ENCODE peak calls at places on chromosomes 2 and 18, in nine cellular contexts. One of them, this sample, is unnamed.

GRCh38 chr2:146874260-146874658 is 970.6 kb upstream of the ACVR2A start:
- DNase-seq in stimulated activated CD4-positive, alpha-beta T cell treated with anti-CD3 and anti-CD28 coated beads, Interleukin-4, amount 100 ng/mL, for 4 hours: no peak
- DNase-seq in fibroblast of pulmonary artery: peak
- DNase-seq in type B pancreatic cell: no peak
- DNase-seq in memory B cell: no peak
- DNase-seq in naive thymus-derived CD8-positive, alpha-beta T cell: no peak
- DNase-seq in HEK293T: no peak
- DNase-seq in endothelial cell: peak
- DNase-seq in aorta: no peak
- DNase-seq in this sample: peak

GRCh38 chr2:70403267-70404053 is 101.6 kb upstream of the FAM136A start:
- DNase-seq in endothelial cell: no peak
- DNase-seq in HEK293T: no peak
- DNase-seq in stimulated activated CD4-positive, alpha-beta T cell treated with anti-CD3 and anti-CD28 coated beads, Interleukin-4, amount 100 ng/mL, for 4 hours: no peak
- DNase-seq in memory B cell: no peak
- DNase-seq in type B pancreatic cell: no peak
- DNase-seq in aorta: no peak
- DNase-seq in fibroblast of pulmonary artery: no peak
- DNase-seq in naive thymus-derived CD8-positive, alpha-beta T cell: no peak
- DNase-seq in this sample: no peak

GRCh38 chr2:74025971-74026612 is 41.4 kb downstream of the TET3 start:
- DNase-seq in memory B cell: no peak
- DNase-seq in stimulated activated CD4-positive, alpha-beta T cell treated with anti-CD3 and anti-CD28 coated beads, Interleukin-4, amount 100 ng/mL, for 4 hours: no peak
- DNase-seq in aorta: no peak
- DNase-seq in fibroblast of pulmonary artery: no peak
- DNase-seq in HEK293T: no peak
- DNase-seq in type B pancreatic cell: no peak
- DNase-seq in naive thymus-derived CD8-positive, alpha-beta T cell: no peak
- DNase-seq in endothelial cell: no peak
- DNase-seq in this sample: no peak

GRCh38 chr2:127007652-127008051 is 99.3 kb downstream of the BIN1 start:
- DNase-seq in memory B cell: no peak
- DNase-seq in HEK293T: no peak
- DNase-seq in stimulated activated CD4-positive, alpha-beta T cell treated with anti-CD3 and anti-CD28 coated beads, Interleukin-4, amount 100 ng/mL, for 4 hours: no peak
- DNase-seq in type B pancreatic cell: no peak
- DNase-seq in fibroblast of pulmonary artery: peak
- DNase-seq in endothelial cell: no peak
- DNase-seq in aorta: no peak
- DNase-seq in naive thymus-derived CD8-positive, alpha-beta T cell: no peak
- DNase-seq in this sample: no peak

GRCh38 chr2:16716051-16716450 is 50.4 kb upstream of the CYRIA start:
- DNase-seq in memory B cell: no peak
- DNase-seq in HEK293T: no peak
- DNase-seq in stimulated activated CD4-positive, alpha-beta T cell treated with anti-CD3 and anti-CD28 coated beads, Interleukin-4, amount 100 ng/mL, for 4 hours: no peak
- DNase-seq in fibroblast of pulmonary artery: no peak
- DNase-seq in aorta: no peak
- DNase-seq in naive thymus-derived CD8-positive, alpha-beta T cell: no peak
- DNase-seq in type B pancreatic cell: no peak
- DNase-seq in endothelial cell: no peak
- DNase-seq in this sample: peak

GRCh38 chr2:18063826-18064485 is 185.5 kb downstream of the KCNS3 start:
- DNase-seq in fibroblast of pulmonary artery: no peak
- DNase-seq in endothelial cell: no peak
- DNase-seq in aorta: no peak
- DNase-seq in stimulated activated CD4-positive, alpha-beta T cell treated with anti-CD3 and anti-CD28 coated beads, Interleukin-4, amount 100 ng/mL, for 4 hours: no peak
- DNase-seq in type B pancreatic cell: no peak
- DNase-seq in naive thymus-derived CD8-positive, alpha-beta T cell: no peak
- DNase-seq in memory B cell: no peak
- DNase-seq in HEK293T: no peak
- DNase-seq in this sample: no peak

GRCh38 chr2:200345917-200346316 is 39.4 kb downstream of the SPATS2L start:
- DNase-seq in type B pancreatic cell: no peak
- DNase-seq in HEK293T: no peak
- DNase-seq in naive thymus-derived CD8-positive, alpha-beta T cell: no peak
- DNase-seq in aorta: no peak
- DNase-seq in stimulated activated CD4-positive, alpha-beta T cell treated with anti-CD3 and anti-CD28 coated beads, Interleukin-4, amount 100 ng/mL, for 4 hours: no peak
- DNase-seq in memory B cell: no peak
- DNase-seq in fibroblast of pulmonary artery: no peak
- DNase-seq in endothelial cell: no peak
- DNase-seq in this sample: no peak

GRCh38 chr18:35749701-35750100 is 168.2 kb downstream of the GALNT1 start:
- DNase-seq in aorta: no peak
- DNase-seq in endothelial cell: no peak
- DNase-seq in fibroblast of pulmonary artery: no peak
- DNase-seq in stimulated activated CD4-positive, alpha-beta T cell treated with anti-CD3 and anti-CD28 coated beads, Interleukin-4, amount 100 ng/mL, for 4 hours: no peak
- DNase-seq in type B pancreatic cell: no peak
- DNase-seq in memory B cell: no peak
- DNase-seq in HEK293T: no peak
- DNase-seq in naive thymus-derived CD8-positive, alpha-beta T cell: no peak
- DNase-seq in this sample: no peak

GRCh38 chr18:35389095-35389618 is 12.0 kb upstream of the ZNF396 start:
- DNase-seq in memory B cell: no peak
- DNase-seq in aorta: no peak
- DNase-seq in fibroblast of pulmonary artery: peak
- DNase-seq in naive thymus-derived CD8-positive, alpha-beta T cell: no peak
- DNase-seq in endothelial cell: no peak
- DNase-seq in type B pancreatic cell: no peak
- DNase-seq in HEK293T: no peak
- DNase-seq in stimulated activated CD4-positive, alpha-beta T cell treated with anti-CD3 and anti-CD28 coated beads, Interleukin-4, amount 100 ng/mL, for 4 hours: no peak
- DNase-seq in this sample: no peak

GRCh38 chr2:166831930-166832329 is 56.4 kb upstream of the XIRP2 start:
- DNase-seq in fibroblast of pulmonary artery: peak
- DNase-seq in naive thymus-derived CD8-positive, alpha-beta T cell: no peak
- DNase-seq in aorta: no peak
- DNase-seq in endothelial cell: no peak
- DNase-seq in type B pancreatic cell: no peak
- DNase-seq in memory B cell: no peak
- DNase-seq in stimulated activated CD4-positive, alpha-beta T cell treated with anti-CD3 and anti-CD28 coated beads, Interleukin-4, amount 100 ng/mL, for 4 hours: no peak
- DNase-seq in HEK293T: no peak
- DNase-seq in this sample: no peak

GRCh38 chr18:574456-575228 is 5.5 kb upstream of the CETN1 start:
- DNase-seq in naive thymus-derived CD8-positive, alpha-beta T cell: no peak
- DNase-seq in aorta: no peak
- DNase-seq in memory B cell: no peak
- DNase-seq in fibroblast of pulmonary artery: no peak
- DNase-seq in type B pancreatic cell: no peak
- DNase-seq in endothelial cell: no peak
- DNase-seq in HEK293T: no peak
- DNase-seq in stimulated activated CD4-positive, alpha-beta T cell treated with anti-CD3 and anti-CD28 coated beads, Interleukin-4, amount 100 ng/mL, for 4 hours: no peak
- DNase-seq in this sample: no peak

GRCh38 chr2:200278694-200279316 is 27.7 kb upstream of the SPATS2L start:
- DNase-seq in HEK293T: no peak
- DNase-seq in type B pancreatic cell: no peak
- DNase-seq in endothelial cell: no peak
- DNase-seq in naive thymus-derived CD8-positive, alpha-beta T cell: no peak
- DNase-seq in fibroblast of pulmonary artery: no peak
- DNase-seq in aorta: no peak
- DNase-seq in stimulated activated CD4-positive, alpha-beta T cell treated with anti-CD3 and anti-CD28 coated beads, Interleukin-4, amount 100 ng/mL, for 4 hours: no peak
- DNase-seq in memory B cell: no peak
- DNase-seq in this sample: no peak

GRCh38 chr2:202034249-202035088 is 814 bp downstream of the FZD7 start:
- DNase-seq in aorta: peak
- DNase-seq in memory B cell: peak
- DNase-seq in HEK293T: peak
- DNase-seq in naive thymus-derived CD8-positive, alpha-beta T cell: no peak
- DNase-seq in stimulated activated CD4-positive, alpha-beta T cell treated with anti-CD3 and anti-CD28 coated beads, Interleukin-4, amount 100 ng/mL, for 4 hours: peak
- DNase-seq in type B pancreatic cell: peak
- DNase-seq in endothelial cell: peak
- DNase-seq in fibroblast of pulmonary artery: peak
- DNase-seq in this sample: peak

GRCh38 chr2:148552675-148553331 is 91.7 kb upstream of the EPC2 start:
- DNase-seq in stimulated activated CD4-positive, alpha-beta T cell treated with anti-CD3 and anti-CD28 coated beads, Interleukin-4, amount 100 ng/mL, for 4 hours: no peak
- DNase-seq in aorta: no peak
- DNase-seq in type B pancreatic cell: no peak
- DNase-seq in memory B cell: no peak
- DNase-seq in fibroblast of pulmonary artery: no peak
- DNase-seq in HEK293T: no peak
- DNase-seq in naive thymus-derived CD8-positive, alpha-beta T cell: no peak
- DNase-seq in endothelial cell: no peak
- DNase-seq in this sample: no peak

GRCh38 chr18:24189007-24189528 is 50.2 kb downstream of the CABYR start:
- DNase-seq in memory B cell: no peak
- DNase-seq in type B pancreatic cell: no peak
- DNase-seq in fibroblast of pulmonary artery: peak
- DNase-seq in aorta: no peak
- DNase-seq in HEK293T: no peak
- DNase-seq in stimulated activated CD4-positive, alpha-beta T cell treated with anti-CD3 and anti-CD28 coated beads, Interleukin-4, amount 100 ng/mL, for 4 hours: no peak
- DNase-seq in naive thymus-derived CD8-positive, alpha-beta T cell: no peak
- DNase-seq in endothelial cell: no peak
- DNase-seq in this sample: no peak

GRCh38 chr2:45128580-45128997 is 119.3 kb upstream of the SIX2 start:
- DNase-seq in naive thymus-derived CD8-positive, alpha-beta T cell: no peak
- DNase-seq in aorta: peak
- DNase-seq in stimulated activated CD4-positive, alpha-beta T cell treated with anti-CD3 and anti-CD28 coated beads, Interleukin-4, amount 100 ng/mL, for 4 hours: no peak
- DNase-seq in endothelial cell: no peak
- DNase-seq in HEK293T: no peak
- DNase-seq in type B pancreatic cell: peak
- DNase-seq in fibroblast of pulmonary artery: peak
- DNase-seq in memory B cell: no peak
- DNase-seq in this sample: peak

GRCh38 chr18:50182516-50182915 is 12.4 kb downstream of the MYO5B start:
- DNase-seq in stimulated activated CD4-positive, alpha-beta T cell treated with anti-CD3 and anti-CD28 coated beads, Interleukin-4, amount 100 ng/mL, for 4 hours: no peak
- DNase-seq in type B pancreatic cell: no peak
- DNase-seq in aorta: no peak
- DNase-seq in fibroblast of pulmonary artery: no peak
- DNase-seq in endothelial cell: no peak
- DNase-seq in memory B cell: no peak
- DNase-seq in HEK293T: no peak
- DNase-seq in naive thymus-derived CD8-positive, alpha-beta T cell: no peak
- DNase-seq in this sample: no peak

GRCh38 chr2:62032096-62032495 is 126.6 kb downstream of the COMMD1 start:
- DNase-seq in naive thymus-derived CD8-positive, alpha-beta T cell: no peak
- DNase-seq in memory B cell: no peak
- DNase-seq in aorta: no peak
- DNase-seq in fibroblast of pulmonary artery: no peak
- DNase-seq in stimulated activated CD4-positive, alpha-beta T cell treated with anti-CD3 and anti-CD28 coated beads, Interleukin-4, amount 100 ng/mL, for 4 hours: no peak
- DNase-seq in HEK293T: no peak
- DNase-seq in endothelial cell: no peak
- DNase-seq in type B pancreatic cell: no peak
- DNase-seq in this sample: no peak

GRCh38 chr2:229596796-229597195 is 117.6 kb downstream of the DNER start:
- DNase-seq in type B pancreatic cell: no peak
- DNase-seq in fibroblast of pulmonary artery: no peak
- DNase-seq in stimulated activated CD4-positive, alpha-beta T cell treated with anti-CD3 and anti-CD28 coated beads, Interleukin-4, amount 100 ng/mL, for 4 hours: no peak
- DNase-seq in naive thymus-derived CD8-positive, alpha-beta T cell: no peak
- DNase-seq in endothelial cell: no peak
- DNase-seq in aorta: no peak
- DNase-seq in HEK293T: no peak
- DNase-seq in memory B cell: no peak
- DNase-seq in this sample: no peak

GRCh38 chr18:65753520-65753919 is 2.7 kb downstream of the CDH7 start:
- DNase-seq in naive thymus-derived CD8-positive, alpha-beta T cell: no peak
- DNase-seq in memory B cell: no peak
- DNase-seq in aorta: no peak
- DNase-seq in endothelial cell: peak
- DNase-seq in HEK293T: peak
- DNase-seq in stimulated activated CD4-positive, alpha-beta T cell treated with anti-CD3 and anti-CD28 coated beads, Interleukin-4, amount 100 ng/mL, for 4 hours: no peak
- DNase-seq in type B pancreatic cell: no peak
- DNase-seq in fibroblast of pulmonary artery: peak
- DNase-seq in this sample: no peak

GRCh38 chr2:206274434-206275273 is at the start of gene ZDBF2:
- DNase-seq in aorta: peak
- DNase-seq in fibroblast of pulmonary artery: peak
- DNase-seq in naive thymus-derived CD8-positive, alpha-beta T cell: peak
- DNase-seq in stimulated activated CD4-positive, alpha-beta T cell treated with anti-CD3 and anti-CD28 coated beads, Interleukin-4, amount 100 ng/mL, for 4 hours: peak
- DNase-seq in memory B cell: peak
- DNase-seq in type B pancreatic cell: peak
- DNase-seq in HEK293T: peak
- DNase-seq in endothelial cell: peak
- DNase-seq in this sample: peak

GRCh38 chr2:205103699-205104098 is 558.4 kb downstream of the PARD3B start:
- DNase-seq in stimulated activated CD4-positive, alpha-beta T cell treated with anti-CD3 and anti-CD28 coated beads, Interleukin-4, amount 100 ng/mL, for 4 hours: no peak
- DNase-seq in fibroblast of pulmonary artery: no peak
- DNase-seq in memory B cell: no peak
- DNase-seq in aorta: no peak
- DNase-seq in naive thymus-derived CD8-positive, alpha-beta T cell: no peak
- DNase-seq in endothelial cell: no peak
- DNase-seq in type B pancreatic cell: no peak
- DNase-seq in HEK293T: no peak
- DNase-seq in this sample: no peak

GRCh38 chr18:48306838-48307237 is 102.3 kb downstream of the ZBTB7C start:
- DNase-seq in aorta: no peak
- DNase-seq in naive thymus-derived CD8-positive, alpha-beta T cell: no peak
- DNase-seq in memory B cell: no peak
- DNase-seq in type B pancreatic cell: no peak
- DNase-seq in HEK293T: no peak
- DNase-seq in fibroblast of pulmonary artery: no peak
- DNase-seq in stimulated activated CD4-positive, alpha-beta T cell treated with anti-CD3 and anti-CD28 coated beads, Interleukin-4, amount 100 ng/mL, for 4 hours: no peak
- DNase-seq in endothelial cell: no peak
- DNase-seq in this sample: no peak

GRCh38 chr2:40096360-40096759 is 317.3 kb upstream of the THUMPD2 start:
- DNase-seq in fibroblast of pulmonary artery: peak
- DNase-seq in memory B cell: no peak
- DNase-seq in endothelial cell: no peak
- DNase-seq in stimulated activated CD4-positive, alpha-beta T cell treated with anti-CD3 and anti-CD28 coated beads, Interleukin-4, amount 100 ng/mL, for 4 hours: no peak
- DNase-seq in aorta: no peak
- DNase-seq in type B pancreatic cell: no peak
- DNase-seq in HEK293T: no peak
- DNase-seq in naive thymus-derived CD8-positive, alpha-beta T cell: no peak
- DNase-seq in this sample: no peak

GRCh38 chr2:223196331-223196730 is 144.3 kb downstream of the KCNE4 start:
- DNase-seq in endothelial cell: no peak
- DNase-seq in HEK293T: no peak
- DNase-seq in naive thymus-derived CD8-positive, alpha-beta T cell: no peak
- DNase-seq in stimulated activated CD4-positive, alpha-beta T cell treated with anti-CD3 and anti-CD28 coated beads, Interleukin-4, amount 100 ng/mL, for 4 hours: no peak
- DNase-seq in type B pancreatic cell: no peak
- DNase-seq in fibroblast of pulmonary artery: no peak
- DNase-seq in aorta: no peak
- DNase-seq in memory B cell: no peak
- DNase-seq in this sample: no peak

GRCh38 chr2:207865210-207865609 is 95.5 kb upstream of the FZD5 start:
- DNase-seq in naive thymus-derived CD8-positive, alpha-beta T cell: no peak
- DNase-seq in memory B cell: no peak
- DNase-seq in aorta: no peak
- DNase-seq in endothelial cell: no peak
- DNase-seq in fibroblast of pulmonary artery: no peak
- DNase-seq in stimulated activated CD4-positive, alpha-beta T cell treated with anti-CD3 and anti-CD28 coated beads, Interleukin-4, amount 100 ng/mL, for 4 hours: no peak
- DNase-seq in type B pancreatic cell: no peak
- DNase-seq in HEK293T: no peak
- DNase-seq in this sample: no peak

GRCh38 chr18:76989647-76990190 is 142.9 kb downstream of the MBP start:
- DNase-seq in fibroblast of pulmonary artery: no peak
- DNase-seq in aorta: no peak
- DNase-seq in naive thymus-derived CD8-positive, alpha-beta T cell: no peak
- DNase-seq in HEK293T: no peak
- DNase-seq in memory B cell: no peak
- DNase-seq in endothelial cell: no peak
- DNase-seq in type B pancreatic cell: peak
- DNase-seq in stimulated activated CD4-positive, alpha-beta T cell treated with anti-CD3 and anti-CD28 coated beads, Interleukin-4, amount 100 ng/mL, for 4 hours: no peak
- DNase-seq in this sample: no peak

GRCh38 chr2:204479557-204479956 is 65.7 kb upstream of the PARD3B start:
- DNase-seq in fibroblast of pulmonary artery: peak
- DNase-seq in memory B cell: no peak
- DNase-seq in naive thymus-derived CD8-positive, alpha-beta T cell: no peak
- DNase-seq in aorta: no peak
- DNase-seq in type B pancreatic cell: no peak
- DNase-seq in endothelial cell: no peak
- DNase-seq in HEK293T: no peak
- DNase-seq in stimulated activated CD4-positive, alpha-beta T cell treated with anti-CD3 and anti-CD28 coated beads, Interleukin-4, amount 100 ng/mL, for 4 hours: no peak
- DNase-seq in this sample: no peak

GRCh38 chr2:33620-34019 is 12.7 kb downstream of the FAM110C start:
- DNase-seq in aorta: no peak
- DNase-seq in fibroblast of pulmonary artery: no peak
- DNase-seq in stimulated activated CD4-positive, alpha-beta T cell treated with anti-CD3 and anti-CD28 coated beads, Interleukin-4, amount 100 ng/mL, for 4 hours: peak
- DNase-seq in memory B cell: no peak
- DNase-seq in naive thymus-derived CD8-positive, alpha-beta T cell: no peak
- DNase-seq in endothelial cell: no peak
- DNase-seq in type B pancreatic cell: no peak
- DNase-seq in HEK293T: no peak
- DNase-seq in this sample: no peak

GRCh38 chr2:197596751-197597150 is 78.6 kb downstream of the RFTN2 start:
- DNase-seq in memory B cell: no peak
- DNase-seq in endothelial cell: no peak
- DNase-seq in aorta: no peak
- DNase-seq in type B pancreatic cell: no peak
- DNase-seq in naive thymus-derived CD8-positive, alpha-beta T cell: no peak
- DNase-seq in HEK293T: no peak
- DNase-seq in stimulated activated CD4-positive, alpha-beta T cell treated with anti-CD3 and anti-CD28 coated beads, Interleukin-4, amount 100 ng/mL, for 4 hours: no peak
- DNase-seq in fibroblast of pulmonary artery: no peak
- DNase-seq in this sample: no peak

GRCh38 chr2:48270209-48270608 is 259.7 kb upstream of the STON1 start:
- DNase-seq in HEK293T: no peak
- DNase-seq in aorta: no peak
- DNase-seq in endothelial cell: no peak
- DNase-seq in memory B cell: no peak
- DNase-seq in fibroblast of pulmonary artery: no peak
- DNase-seq in stimulated activated CD4-positive, alpha-beta T cell treated with anti-CD3 and anti-CD28 coated beads, Interleukin-4, amount 100 ng/mL, for 4 hours: no peak
- DNase-seq in naive thymus-derived CD8-positive, alpha-beta T cell: no peak
- DNase-seq in type B pancreatic cell: no peak
- DNase-seq in this sample: no peak